ENCODE peak calls at places on chromosome 20, in seven cellular contexts. C, U, R, Y, J, O and L are unnamed samples.

GRCh38 chr20:62330576-62331317 is 27.9 kb downstream of the ADRM1 start:
- DNase-seq in C (no peak), U (no peak), R (no peak), Y (no peak), J (no peak), O (no peak), L (no peak)

GRCh38 chr20:53896647-53897046 is 173.7 kb downstream of the BCAS1 start:
- DNase-seq in C (no peak), U (no peak), R (no peak), Y (no peak), J (no peak), O (no peak), L (no peak)

GRCh38 chr20:63091901-63092659 is 85.3 kb upstream of the BHLHE23 start:
- DNase-seq in C (no peak), U (no peak), R (no peak), Y (peak), J (no peak), O (peak), L (no peak)

GRCh38 chr20:47181056-47181862 is 175.2 kb downstream of the ZMYND8 start:
- DNase-seq in C (peak), U (no peak), R (peak), Y (no peak), J (peak), O (no peak), L (no peak)

GRCh38 chr20:36744764-36745191 is 1.1 kb downstream of the NDRG3 start:
- DNase-seq in C (peak), U (peak), R (peak), Y (no peak), J (peak), O (no peak), L (peak)

GRCh38 chr20:57464642-57465211 is 60.2 kb downstream of the CTCFL start:
- DNase-seq in C (peak), U (no peak), R (peak), Y (no peak), J (peak), O (no peak), L (no peak)

GRCh38 chr20:22293886-22294285 is 290.5 kb downstream of the FOXA2 start:
- DNase-seq in C (no peak), U (no peak), R (no peak), Y (no peak), J (no peak), O (no peak), L (no peak)

GRCh38 chr20:36461600-36462439 is 79.5 kb upstream of the MYL9 start:
- DNase-seq in C (peak), U (no peak), R (peak), Y (peak), J (peak), O (peak), L (no peak)

GRCh38 chr20:19408971-19409370 is 196.5 kb downstream of the SLC24A3 start:
- DNase-seq in C (peak), U (no peak), R (no peak), Y (no peak), J (peak), O (no peak), L (no peak)

GRCh38 chr20:4153251-4153650 is 137.9 kb upstream of the RNF24 start:
- DNase-seq in C (no peak), U (no peak), R (no peak), Y (no peak), J (no peak), O (no peak), L (no peak)

GRCh38 chr20:52974155-52974554 is 2.0 kb downstream of the TSHZ2 start:
- DNase-seq in C (no peak), U (no peak), R (peak), Y (no peak), J (no peak), O (no peak), L (no peak)

GRCh38 chr20:41453006-41453950 is 86.7 kb upstream of the EMILIN3 start:
- DNase-seq in C (no peak), U (no peak), R (no peak), Y (no peak), J (no peak), O (no peak), L (no peak)

GRCh38 chr20:56516631-56517030 is 7.9 kb upstream of the FAM209A start:
- DNase-seq in C (no peak), U (no peak), R (no peak), Y (no peak), J (no peak), O (no peak), L (no peak)

GRCh38 chr20:60206259-60206658 is 248.0 kb downstream of the CDH26 start:
- DNase-seq in C (peak), U (peak), R (peak), Y (no peak), J (peak), O (no peak), L (no peak)

GRCh38 chr20:50034567-50035170 is 51.9 kb downstream of the SNAI1 start:
- DNase-seq in C (peak), U (no peak), R (no peak), Y (no peak), J (peak), O (no peak), L (peak)

GRCh38 chr20:50111120-50111828 is 1.7 kb downstream of the UBE2V1 start:
- DNase-seq in C (peak), U (no peak), R (no peak), Y (no peak), J (peak), O (no peak), L (no peak)

GRCh38 chr20:48180637-48181036 is 395.4 kb upstream of the SULF2 start:
- DNase-seq in C (no peak), U (peak), R (no peak), Y (no peak), J (no peak), O (no peak), L (no peak)